ENCODE peak calls at places on chromosomes 1 and 21, in seven cellular contexts. D is Calu3; M is cerebellum; G is Right ventricle myocardium superior; K is EH; A is activated CD4-positive, alpha-beta memory T cell treated with anti-CD3 and anti-CD28 coated beads for 36 hours; O is HT1080. L is an unnamed sample.
A peak's percentile ranks its signal among the peaks of the same experiment; 100 is the strongest.

GRCh38 chr1:182768973-182769372 is 20.6 kb upstream of the NPL start:
- DNase-seq in K (no peak), M (no peak), A (no peak), G (no peak), D (no peak), O (peak; percentile 56), L (no peak)

GRCh38 chr1:228337711-228338520 is 68.7 kb downstream of the TRIM11 start:
- DNase-seq in O (no peak), A (no peak), D (peak; percentile 0), K (no peak), M (no peak), G (peak; percentile 40), L (no peak)

GRCh38 chr1:41735587-41736290 is 183.0 kb downstream of the HIVEP3 start:
- DNase-seq in D (no peak), K (no peak), A (no peak), G (peak; percentile 60), O (no peak), M (peak; percentile 77), L (no peak)

GRCh38 chr1:52368383-52369172 is 2.6 kb upstream of the CC2D1B start:
- DNase-seq in G (peak; percentile 68), K (peak; percentile 49), O (peak; percentile 13), M (peak; percentile 74), A (peak; percentile 75), D (peak; percentile 84), L (peak; percentile 62)

GRCh38 chr21:44454747-44455523 is at the start of gene LRRC3:
- DNase-seq in G (peak; percentile 92), M (peak; percentile 48), O (no peak), K (peak; percentile 42), A (peak; percentile 91), D (peak; percentile 70), L (no peak)

GRCh38 chr1:29630756-29631155 is 394.4 kb downstream of the PTPRU start:
- DNase-seq in D (no peak), A (no peak), M (no peak), G (no peak), K (no peak), O (peak; percentile 18), L (no peak)

GRCh38 chr1:208047476-208047934 is 136.6 kb upstream of the CD34 start:
- DNase-seq in G (peak; percentile 89), O (no peak), M (no peak), D (no peak), K (no peak), A (no peak), L (no peak)

GRCh38 chr1:80171101-80171500 is 1164.6 kb upstream of the ADGRL4 start:
- DNase-seq in O (no peak), D (no peak), K (no peak), M (no peak), A (no peak), G (no peak), L (no peak)

GRCh38 chr1:216722841-216723240 is 388 bp downstream of the ESRRG start:
- DNase-seq in G (no peak), O (no peak), K (no peak), A (no peak), D (no peak), M (no peak), L (no peak)

GRCh38 chr21:29696947-29697346 is 242.8 kb downstream of the GRIK1 start:
- DNase-seq in K (peak; percentile 1), A (no peak), O (no peak), G (no peak), D (no peak), M (no peak), L (no peak)

GRCh38 chr1:32240140-32240951 is 6.7 kb upstream of the FAM167B start:
- DNase-seq in D (peak; percentile 77), M (peak; percentile 31), G (peak; percentile 82), A (peak; percentile 71), O (no peak), K (peak; percentile 81), L (peak; percentile 54)

GRCh38 chr1:8702848-8703810 is 114.3 kb downstream of the RERE start:
- DNase-seq in A (peak; percentile 77), D (peak; percentile 91), O (peak; percentile 93), K (peak; percentile 92), G (peak; percentile 95), M (peak; percentile 90), L (peak; percentile 97)

GRCh38 chr21:31731112-31731801 is 661 bp downstream of the SCAF4 start:
- DNase-seq in M (peak; percentile 21), O (no peak), A (peak; percentile 63), D (peak; percentile 8), K (peak; percentile 54), G (peak; percentile 57), L (no peak)

GRCh38 chr21:36571556-36571955 is 91.6 kb upstream of the CLDN14 start:
- DNase-seq in M (no peak), K (no peak), A (no peak), O (no peak), D (no peak), G (no peak), L (no peak)

GRCh38 chr1:231040019-231040799 is at the start of gene FAM89A:
- DNase-seq in D (peak; percentile 71), O (no peak), M (peak; percentile 61), A (peak; percentile 81), K (peak; percentile 48), G (peak; percentile 72), L (no peak)

GRCh38 chr1:55718758-55719671 is 503.9 kb upstream of the USP24 start:
- DNase-seq in M (peak; percentile 19), K (peak; percentile 100), A (no peak), G (peak; percentile 49), D (no peak), O (peak; percentile 98), L (no peak)

GRCh38 chr1:10449731-10450130 is at the start of gene CORT:
- DNase-seq in D (no peak), M (no peak), A (no peak), O (no peak), K (no peak), G (no peak), L (no peak)

L was measured in Caki2.